ENCODE peak calls at places on chromosomes 12 and 14, in five cellular contexts. V is HFFc6, R is choroid plexus epithelial cell, T is left lung, A is astrocyte of the cerebellum. G is an unnamed sample.

GRCh38 chr14:52950410-52950897 is 396 bp downstream of the FERMT2 start:
- DNase-seq in A (no peak), V (peak), T (peak), R (peak), G (no peak)

GRCh38 chr12:66647034-66647691 is 31.7 kb downstream of the GRIP1 start:
- DNase-seq in T (no peak), R (peak), A (peak), V (peak), G (no peak)

GRCh38 chr14:61585598-61586538 is 109.4 kb upstream of the HIF1A start:
- DNase-seq in A (no peak), T (no peak), V (peak), R (peak), G (no peak)

GRCh38 chr14:74909501-74909900 is 13.6 kb downstream of the RPS6KL1 start:
- DNase-seq in V (no peak), R (no peak), A (no peak), T (no peak), G (no peak)

GRCh38 chr12:132560421-132560830 is 50.0 kb downstream of the LRCOL1 start:
- DNase-seq in A (no peak), R (no peak), T (no peak), V (no peak), G (no peak)

GRCh38 chr12:39033789-39034188 is 128.4 kb upstream of the CPNE8 start:
- DNase-seq in A (no peak), R (no peak), T (no peak), V (no peak), G (no peak)

GRCh38 chr12:28631831-28632230 is 441.6 kb downstream of the CCDC91 start:
- DNase-seq in A (no peak), V (no peak), R (peak), T (no peak), G (no peak)

GRCh38 chr14:79820866-79821535 is 390.3 kb downstream of the DIO2 start:
- DNase-seq in R (no peak), V (no peak), T (no peak), A (no peak), G (no peak)

GRCh38 chr12:6469609-6470374 is 685 bp downstream of the VAMP1 start:
- DNase-seq in A (no peak), R (no peak), T (no peak), V (no peak), G (no peak)

GRCh38 chr12:7498832-7499231 is 4.7 kb downstream of the CD163 start:
- DNase-seq in T (no peak), A (peak), R (peak), V (peak), G (no peak)

GRCh38 chr12:87270894-87271293 is 758.3 kb downstream of the C12orf50 start:
- DNase-seq in V (no peak), R (peak), A (no peak), T (no peak), G (no peak)

GRCh38 chr12:45612044-45612794 is 117.3 kb upstream of the ARID2 start:
- DNase-seq in V (peak), T (no peak), A (no peak), R (peak), G (no peak)

GRCh38 chr12:5388581-5389535 is 43.0 kb upstream of the NTF3 start:
- DNase-seq in R (no peak), V (peak), T (no peak), A (no peak), G (no peak)

GRCh38 chr14:24897793-24898192 is 152.2 kb downstream of the STXBP6 start:
- DNase-seq in A (no peak), V (no peak), R (no peak), T (no peak), G (no peak)

GRCh38 chr14:65949711-65950516 is 536.3 kb upstream of the CCDC196 start:
- DNase-seq in A (peak), T (no peak), V (peak), R (peak), G (no peak)

GRCh38 chr12:16492240-16492639 is 113.7 kb downstream of the LMO3 start:
- DNase-seq in V (no peak), A (no peak), T (no peak), R (no peak), G (no peak)

GRCh38 chr12:117243488-117243887 is 53.2 kb upstream of the FBXO21 start:
- DNase-seq in T (no peak), R (no peak), A (no peak), V (no peak), G (no peak)

GRCh38 chr12:47078733-47079364 is 572 bp upstream of the PCED1B start:
- DNase-seq in T (no peak), R (no peak), A (no peak), V (no peak), G (no peak)

GRCh38 chr12:6685814-6686213 is 3.4 kb downstream of the ZNF384 start:
- DNase-seq in R (no peak), V (no peak), T (no peak), A (no peak), G (no peak)

GRCh38 chr14:73567365-73567764 is 1.6 kb upstream of the ACOT2 start:
- DNase-seq in R (no peak), V (no peak), T (no peak), A (no peak), G (no peak)

GRCh38 chr14:100698719-100699448 is 27.8 kb upstream of the DLK1 start:
- DNase-seq in R (no peak), T (peak), A (no peak), V (no peak), G (no peak)

GRCh38 chr12:10364839-10365681 is 24.8 kb downstream of the KLRK1 start:
- DNase-seq in T (no peak), V (peak), R (peak), A (peak), G (no peak)

GRCh38 chr12:130026608-130027176 is 122.9 kb upstream of the TMEM132D start:
- DNase-seq in T (no peak), A (peak), V (no peak), R (peak), G (no peak)

GRCh38 chr12:92362109-92362508 is 216.5 kb upstream of the BTG1 start:
- DNase-seq in A (no peak), V (no peak), T (no peak), R (no peak), G (no peak)

GRCh38 chr12:127145929-127146789 is 1120.8 kb upstream of the TMEM132C start:
- DNase-seq in V (no peak), A (no peak), T (peak), R (peak), G (no peak)

GRCh38 chr12:77914089-77914488 is 83.4 kb downstream of the NAV3 start:
- DNase-seq in A (no peak), R (peak), V (no peak), T (no peak), G (no peak)

GRCh38 chr12:107891967-107892366 is 117.5 kb downstream of the ASCL4 start:
- DNase-seq in R (peak), V (no peak), T (no peak), A (no peak), G (no peak)

GRCh38 chr12:128797119-128798118 is 26.3 kb downstream of the SLC15A4 start:
- DNase-seq in V (peak), A (peak), R (peak), T (no peak), G (no peak)

GRCh38 chr14:92747701-92748258 is 647 bp downstream of the LGMN start:
- DNase-seq in R (peak), V (peak), A (no peak), T (no peak), G (no peak)

GRCh38 chr14:54893151-54893760 is 9.4 kb downstream of the GCH1 start:
- DNase-seq in R (peak), V (peak), T (no peak), A (peak), G (no peak)

GRCh38 chr12:93662961-93663728 is 14.0 kb upstream of the CRADD start:
- DNase-seq in V (no peak), T (no peak), R (peak), A (no peak), G (no peak)

GRCh38 chr14:51704465-51705050 is 52.8 kb downstream of the FRMD6 start:
- DNase-seq in T (no peak), R (peak), A (no peak), V (no peak), G (no peak)

GRCh38 chr12:27821259-27821973 is 41.4 kb upstream of the MANSC4 start:
- DNase-seq in A (peak), R (peak), V (peak), T (no peak), G (no peak)

GRCh38 chr14:32407170-32407569 is 78.1 kb downstream of the AKAP6 start:
- DNase-seq in A (no peak), R (peak), T (no peak), V (no peak), G (no peak)

GRCh38 chr12:115400011-115400410 is 716.0 kb upstream of the TBX3 start:
- DNase-seq in V (no peak), T (no peak), A (no peak), R (no peak), G (no peak)

GRCh38 chr12:121509339-121509738 is 71.5 kb downstream of the KDM2B start:
- DNase-seq in A (no peak), R (no peak), T (no peak), V (no peak), G (no peak)

DNA sequence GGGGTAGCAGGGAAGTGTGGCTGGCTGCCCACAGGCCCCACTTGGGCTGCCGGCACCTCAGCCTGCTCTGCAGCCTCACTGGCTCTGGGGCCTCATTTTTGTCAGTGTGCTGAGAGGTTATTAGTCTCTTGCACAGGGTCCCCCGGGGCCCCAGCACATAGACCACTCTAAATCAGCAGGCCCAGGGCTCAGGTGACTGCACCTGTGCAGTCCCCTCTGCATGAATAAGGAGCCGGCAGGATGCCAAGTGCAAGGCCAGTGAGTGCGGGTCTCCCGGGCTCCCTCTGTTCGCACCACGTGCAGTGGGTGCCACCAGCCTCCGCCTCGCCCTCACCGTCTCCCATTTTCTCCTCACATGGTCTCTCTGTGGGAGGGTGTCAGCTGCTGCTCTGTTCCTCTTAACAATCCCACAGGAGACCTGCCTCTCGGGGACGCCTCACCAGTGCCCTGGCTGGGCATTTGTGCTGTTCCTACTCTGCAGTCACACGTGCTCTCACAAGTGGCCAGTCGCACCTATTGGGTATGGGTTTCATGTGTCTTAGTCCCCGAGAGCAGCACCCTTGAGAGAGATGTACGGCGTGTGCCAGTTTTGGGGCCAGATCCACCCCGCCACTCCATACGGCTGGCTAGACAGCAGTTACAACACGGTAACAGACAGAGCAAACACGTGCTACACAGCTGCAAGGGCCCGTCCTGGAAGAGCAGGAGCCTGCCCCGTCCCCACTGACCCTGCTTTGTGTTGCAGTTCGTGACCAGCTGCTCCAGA is 40.4 kb downstream of the MMAB start:
- DNase-seq in T (no peak), R (no peak), A (no peak), V (no peak), G (no peak)
- TF ChIP-seq CTCF in T (no peak), R (no peak), A (no peak), V (no peak), G (no peak)

GRCh38 chr14:78227466-78228077 is 57.4 kb downstream of the NRXN3 start:
- DNase-seq in T (no peak), R (no peak), V (no peak), A (no peak), G (no peak)
- TF ChIP-seq CTCF in T (no peak), R (no peak), V (peak), A (no peak), G (no peak)

DNA sequence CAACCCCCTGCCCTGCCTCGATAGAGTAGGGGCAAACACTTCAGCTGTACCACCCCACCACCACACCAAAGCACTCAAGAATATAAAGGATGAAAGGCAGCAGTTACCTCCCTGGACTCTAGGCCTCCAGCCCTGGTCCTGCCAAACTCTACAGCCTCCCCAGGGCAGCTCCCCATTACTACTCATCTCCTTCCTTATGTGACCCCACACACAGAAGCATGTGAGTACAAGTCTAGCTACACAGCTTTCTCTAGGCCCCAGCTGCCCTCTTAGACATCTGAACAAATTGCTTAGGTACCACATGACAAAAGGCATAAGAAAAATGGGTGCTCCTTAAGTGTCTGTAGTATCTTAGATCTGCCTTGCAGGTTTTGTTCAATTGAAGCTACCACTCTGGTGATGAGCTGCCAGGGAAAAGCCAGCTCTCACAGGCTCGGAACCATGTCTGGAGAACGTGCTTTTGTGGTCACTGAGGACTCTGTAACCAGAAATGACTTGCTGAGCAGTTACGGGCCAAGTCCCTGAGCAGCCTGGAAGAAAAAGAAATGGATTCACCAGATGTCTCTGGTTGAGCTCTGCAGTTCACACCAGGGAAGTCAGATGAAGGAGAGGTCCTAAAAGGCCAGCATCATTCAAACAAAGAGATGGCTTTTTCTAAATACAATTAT is 32.8 kb downstream of the FMNL3 start:
- DNase-seq in A (peak), R (peak), V (peak), T (no peak), G (no peak)
- TF ChIP-seq CTCF in A (no peak), R (no peak), V (no peak), T (no peak), G (no peak)

GRCh38 chr12:80710727-80711066 is 3.3 kb downstream of the MYF6 start:
- DNase-seq in R (no peak), T (no peak), A (no peak), V (no peak), G (no peak)

GRCh38 chr12:80711866-80712265 is 4.4 kb downstream of the MYF6 start:
- DNase-seq in T (no peak), R (no peak), A (no peak), V (no peak), G (no peak)

GRCh38 chr12:80707830-80708534 is 548 bp downstream of the MYF6 start:
- DNase-seq in T (peak), R (no peak), V (no peak), A (no peak), G (no peak)

GRCh38 chr12:80708535-80709328 is 1.3 kb downstream of the MYF6 start:
- DNase-seq in R (peak), V (no peak), A (no peak), T (peak), G (no peak)

DNA sequence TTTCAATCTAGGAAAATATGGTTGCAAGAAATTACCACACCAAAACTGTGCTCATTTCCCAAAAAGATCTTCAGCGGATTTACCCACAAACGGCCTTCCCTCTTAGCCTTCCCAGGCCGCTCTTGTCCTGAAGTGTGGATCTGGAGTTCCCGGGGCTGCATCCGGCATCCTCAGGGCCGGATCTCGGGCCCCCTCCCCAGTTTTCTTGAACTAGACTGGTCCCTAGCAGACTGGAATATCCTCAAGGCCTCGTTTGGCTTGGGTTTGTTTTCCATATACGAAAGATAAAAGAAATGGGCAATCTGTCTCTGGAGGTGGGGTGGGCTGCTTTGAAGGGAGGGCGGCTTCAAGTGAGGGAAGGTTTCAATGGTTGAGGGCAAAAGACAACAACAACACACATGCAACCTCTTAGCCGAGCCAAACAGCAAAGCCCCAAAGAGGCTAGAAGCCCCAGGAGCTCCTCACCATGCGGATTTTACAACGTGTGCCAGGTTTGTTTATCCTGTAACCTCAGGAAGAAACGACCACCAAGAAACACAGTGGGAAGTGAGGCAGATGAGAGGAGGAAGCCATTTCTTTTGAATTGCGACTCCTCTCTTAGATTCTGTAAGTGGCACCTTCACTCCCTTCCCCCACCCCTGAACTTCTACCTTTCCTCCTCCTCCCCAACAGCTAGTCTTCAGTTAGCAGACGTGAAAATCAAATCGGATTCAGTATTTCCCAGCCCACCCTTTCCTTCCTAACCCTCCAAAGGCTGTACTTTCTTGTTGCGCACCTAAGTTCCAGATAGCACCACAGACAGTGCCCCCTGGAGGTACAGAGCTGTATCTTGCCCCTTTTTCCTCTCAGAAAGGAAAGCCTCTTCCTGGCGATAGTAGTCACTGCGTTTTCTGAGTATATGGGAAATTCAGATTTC is 2.6 kb downstream of the MYF6 start:
- DNase-seq in T (no peak), A (no peak), R (peak), V (no peak), G (no peak)
- TF ChIP-seq CTCF in T (no peak), A (peak), R (peak), V (peak), G (peak)

DNA sequence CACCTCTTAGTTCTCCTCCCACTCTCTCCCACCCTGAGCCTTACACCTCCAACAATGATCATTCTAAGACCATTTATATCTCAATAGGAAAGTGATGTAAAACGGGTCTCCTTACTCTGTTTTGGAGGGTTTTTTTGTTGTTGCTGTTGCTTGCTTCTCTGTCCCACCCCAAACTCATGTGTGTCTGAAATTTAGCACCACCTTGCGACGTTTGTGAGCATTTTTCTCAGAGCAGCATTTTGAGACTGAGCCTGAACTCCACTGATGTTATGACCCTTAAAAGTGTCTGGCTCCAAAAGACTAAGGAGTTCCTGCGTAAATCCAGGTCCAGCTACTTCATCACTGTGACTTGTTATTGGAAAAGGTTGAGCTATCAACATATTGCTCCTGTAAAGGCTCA is 155.0 kb downstream of the DAD1 start:
- DNase-seq in V (no peak), R (no peak), T (no peak), A (no peak), G (no peak)
- TF ChIP-seq CTCF in V (peak), R (peak), T (no peak), A (no peak), G (no peak)

GRCh38 chr12:24278832-24279231 is 329.4 kb upstream of the SOX5 start:
- DNase-seq in T (no peak), V (no peak), A (no peak), R (no peak), G (no peak)
- TF ChIP-seq CTCF in T (no peak), V (peak), A (no peak), R (no peak), G (no peak)